ENCODE peak calls at places on chromosome 22, in nine cellular contexts. G, X, L, Q, C, D, W, P and T are unnamed samples.

GRCh38 chr22:44202261-44202789 is 21.6 kb downstream of the PARVG start:
- DNase-seq in G (no peak), X (no peak), L (peak; percentile 81), Q (no peak), C (no peak), D (no peak), W (no peak), P (peak; percentile 72), T (peak; percentile 83)

GRCh38 chr22:24592846-24593809 is at the start of gene LRRC75B:
- DNase-seq in G (peak; percentile 47), X (peak; percentile 91), L (peak; percentile 85), Q (peak; percentile 96), C (peak; percentile 86), D (peak; percentile 91), W (no peak), P (peak; percentile 83), T (peak; percentile 86)

GRCh38 chr22:31082606-31083376 is 1.7 kb downstream of the SMTN start:
- DNase-seq in G (peak; percentile 69), X (no peak), L (peak; percentile 85), Q (peak; percentile 87), C (peak; percentile 61), D (peak; percentile 86), W (no peak), P (peak; percentile 77), T (peak; percentile 75)

GRCh38 chr22:49967333-49968241 is 7.0 kb downstream of the PIM3 start:
- DNase-seq in G (no peak), X (peak; percentile 77), L (no peak), Q (peak; percentile 62), C (peak; percentile 54), D (peak; percentile 9), W (no peak), P (no peak), T (peak; percentile 52)

GRCh38 chr22:30027169-30027568 is 53.1 kb upstream of the HORMAD2 start:
- DNase-seq in G (peak; percentile 13), X (peak; percentile 49), L (no peak), Q (no peak), C (no peak), D (no peak), W (no peak), P (no peak), T (no peak)

GRCh38 chr22:36253523-36254490 is 874 bp downstream of the APOL1 start:
- DNase-seq in G (no peak), X (no peak), L (peak; percentile 38), Q (no peak), C (peak; percentile 68), D (no peak), W (no peak), P (peak; percentile 62), T (peak; percentile 58)

GRCh38 chr22:27578937-27579617 is 222.5 kb downstream of the MN1 start:
- DNase-seq in G (no peak), X (no peak), L (peak; percentile 55), Q (no peak), C (peak; percentile 11), D (no peak), W (no peak), P (no peak), T (peak; percentile 61)

GRCh38 chr22:27880778-27881394 is 38.2 kb downstream of the PITPNB start:
- DNase-seq in G (peak; percentile 47), X (no peak), L (peak; percentile 91), Q (no peak), C (peak; percentile 87), D (peak; percentile 32), W (peak; percentile 37), P (peak; percentile 82), T (peak; percentile 89)

GRCh38 chr22:49935561-49935960 is 17.1 kb downstream of the CRELD2 start:
- DNase-seq in G (no peak), X (no peak), L (no peak), Q (no peak), C (no peak), D (peak; percentile 50), W (no peak), P (peak; percentile 27), T (peak; percentile 57)

GRCh38 chr22:46006379-46007002 is 29.5 kb upstream of the WNT7B start:
- DNase-seq in G (peak; percentile 60), X (peak; percentile 95), L (peak; percentile 89), Q (peak; percentile 94), C (peak; percentile 93), D (peak; percentile 95), W (peak; percentile 52), P (peak; percentile 93), T (peak; percentile 93)
- H3K4me3 ChIP-seq in G (peak overlapping the region; percentile 63), X (peak overlapping the region; percentile 44), L (no peak overlapping the region), Q (no peak overlapping the region), C (no peak overlapping the region), D (no peak overlapping the region), W (no peak overlapping the region), P (peak overlapping the region; percentile 31), T (peak overlapping the region; percentile 55)

GRCh38 chr22:25818541-25818940 is 76.6 kb downstream of the MYO18B start:
- DNase-seq in G (no peak), X (no peak), L (no peak), Q (no peak), C (no peak), D (peak; percentile 26), W (no peak), P (no peak), T (no peak)
- TF ChIP-seq CTCF in G (no peak), X (no peak), L (no peak), Q (peak; percentile 55), C (no peak), D (peak; percentile 8), W (no peak), P (no peak), T (no peak)

DNA sequence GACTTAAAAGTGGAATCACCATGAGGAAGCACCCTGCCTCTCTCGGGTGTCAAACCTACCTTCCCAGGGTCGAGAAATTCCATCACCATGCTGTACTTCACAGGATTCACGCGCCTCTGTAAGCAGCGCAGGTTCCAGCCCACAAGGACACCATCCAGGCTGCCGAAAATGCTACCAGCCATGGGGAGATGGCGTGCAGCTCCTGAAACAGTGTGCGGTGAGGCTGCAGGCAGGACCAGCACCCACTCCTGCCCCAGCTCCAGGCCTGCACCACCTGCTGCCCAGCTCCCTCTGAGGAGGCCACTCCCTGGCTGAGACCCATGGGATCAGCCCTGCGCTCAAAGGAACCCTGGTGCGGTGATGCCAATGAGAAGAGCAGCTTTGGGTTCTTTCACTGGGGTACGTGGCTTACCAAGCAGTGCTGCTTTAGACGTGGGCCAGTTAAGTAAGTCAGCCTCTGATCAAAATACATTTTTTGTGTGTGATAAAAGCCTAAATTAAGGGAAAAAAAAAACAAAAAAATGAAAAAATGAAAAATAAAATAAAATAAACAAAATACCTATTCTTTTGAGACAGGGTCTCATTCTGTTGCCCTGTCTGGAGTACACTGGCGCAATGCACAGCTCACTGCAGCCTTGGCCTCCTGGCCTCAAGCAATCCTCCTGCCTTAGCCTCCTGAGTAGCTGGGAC is 115.4 kb downstream of the MED15 start:
- DNase-seq in G (no peak), X (no peak), L (no peak), Q (no peak), C (no peak), D (no peak), W (no peak), P (no peak), T (no peak)
- H3K4me3 ChIP-seq in G (no peak overlapping the region), X (no peak overlapping the region), L (no peak overlapping the region), Q (no peak overlapping the region), C (no peak overlapping the region), D (no peak overlapping the region), W (no peak overlapping the region), P (no peak overlapping the region), T (no peak overlapping the region)

DNA sequence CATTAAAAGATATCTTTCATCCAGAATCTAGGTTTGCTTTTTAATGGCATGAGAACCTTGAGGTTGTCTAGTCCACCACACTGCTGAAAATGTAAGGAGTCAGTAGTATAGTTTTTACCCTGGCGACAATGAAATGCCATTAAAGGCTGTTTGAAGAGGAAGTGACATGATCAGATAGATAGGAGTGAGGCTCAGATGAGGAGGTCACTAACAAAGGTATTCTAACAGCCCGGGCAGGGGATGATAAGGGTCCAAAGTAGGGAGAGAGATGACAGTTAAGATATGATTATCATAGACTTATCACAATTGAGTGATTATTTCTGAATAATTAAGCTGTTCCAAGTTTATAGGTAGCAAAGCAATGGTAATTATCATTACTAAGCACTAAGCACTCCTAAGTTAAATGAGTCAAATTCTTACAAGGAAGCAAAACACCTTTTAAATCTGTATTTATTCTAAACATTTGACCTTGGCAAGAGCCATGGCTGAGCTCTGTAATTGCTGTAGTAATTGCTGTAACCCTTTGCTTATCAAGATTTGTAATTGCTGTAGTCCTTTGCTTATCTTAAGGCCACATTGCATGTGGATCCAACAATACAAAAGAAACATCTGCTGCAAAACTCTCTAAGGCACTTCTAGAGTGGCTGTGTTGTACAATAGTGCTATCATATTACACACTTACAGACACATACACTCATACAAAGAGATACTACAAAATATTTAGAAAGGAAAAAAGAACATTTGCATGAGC is 92.6 kb downstream of the ENTHD1 start:
- DNase-seq in G (no peak), X (no peak), L (no peak), Q (no peak), C (no peak), D (no peak), W (no peak), P (no peak), T (no peak)
- TF ChIP-seq CTCF in G (no peak), X (no peak), L (no peak), Q (no peak), C (no peak), D (no peak), W (no peak), P (no peak), T (no peak)